ENCODE peak calls at places on chromosomes 7 and 10, in ten cellular contexts. One of them, this sample, is unnamed.

GRCh38 chr7:49418964-49419363 is 354.5 kb upstream of the VWC2 start:
- DNase-seq in type B pancreatic cell: no peak
- DNase-seq in astrocyte of the spinal cord: no peak
- DNase-seq in HL-60: no peak
- DNase-seq in osteocyte: no peak
- DNase-seq in K562: no peak
- DNase-seq in CD4-positive, alpha-beta T cell: no peak
- DNase-seq in ovary: no peak
- DNase-seq in lower lobe of right lung: no peak
- DNase-seq in heart left ventricle: no peak
- DNase-seq in this sample: no peak

GRCh38 chr10:14093735-14094484 is 236.8 kb downstream of the FRMD4A start:
- DNase-seq in osteocyte: no peak
- DNase-seq in astrocyte of the spinal cord: peak
- DNase-seq in HL-60: no peak
- DNase-seq in heart left ventricle: no peak
- DNase-seq in K562: no peak
- DNase-seq in lower lobe of right lung: no peak
- DNase-seq in type B pancreatic cell: no peak
- DNase-seq in ovary: no peak
- DNase-seq in CD4-positive, alpha-beta T cell: no peak
- DNase-seq in this sample: peak

GRCh38 chr7:103412151-103412550 is 33.9 kb downstream of the SLC26A5 start:
- DNase-seq in osteocyte: no peak
- DNase-seq in type B pancreatic cell: no peak
- DNase-seq in K562: no peak
- DNase-seq in lower lobe of right lung: no peak
- DNase-seq in heart left ventricle: no peak
- DNase-seq in astrocyte of the spinal cord: no peak
- DNase-seq in ovary: no peak
- DNase-seq in CD4-positive, alpha-beta T cell: no peak
- DNase-seq in HL-60: no peak
- DNase-seq in this sample: no peak

GRCh38 chr10:14162626-14163344 is 167.9 kb downstream of the FRMD4A start:
- DNase-seq in heart left ventricle: no peak
- DNase-seq in osteocyte: no peak
- DNase-seq in HL-60: no peak
- DNase-seq in type B pancreatic cell: no peak
- DNase-seq in lower lobe of right lung: no peak
- DNase-seq in CD4-positive, alpha-beta T cell: no peak
- DNase-seq in astrocyte of the spinal cord: no peak
- DNase-seq in ovary: no peak
- DNase-seq in K562: no peak
- DNase-seq in this sample: no peak

GRCh38 chr7:104156842-104157277 is 51.0 kb downstream of the ORC5 start:
- DNase-seq in heart left ventricle: no peak
- DNase-seq in K562: no peak
- DNase-seq in CD4-positive, alpha-beta T cell: no peak
- DNase-seq in ovary: no peak
- DNase-seq in astrocyte of the spinal cord: peak
- DNase-seq in HL-60: no peak
- DNase-seq in lower lobe of right lung: no peak
- DNase-seq in type B pancreatic cell: no peak
- DNase-seq in osteocyte: no peak
- DNase-seq in this sample: peak

GRCh38 chr10:96319754-96320514 is 15.7 kb downstream of the DNTT start:
- DNase-seq in CD4-positive, alpha-beta T cell: no peak
- DNase-seq in astrocyte of the spinal cord: no peak
- DNase-seq in K562: no peak
- DNase-seq in osteocyte: no peak
- DNase-seq in HL-60: no peak
- DNase-seq in heart left ventricle: no peak
- DNase-seq in lower lobe of right lung: no peak
- DNase-seq in type B pancreatic cell: no peak
- DNase-seq in ovary: no peak
- DNase-seq in this sample: no peak

GRCh38 chr10:22853906-22854447 is 73.9 kb upstream of the ARMC3 start:
- DNase-seq in HL-60: no peak
- DNase-seq in astrocyte of the spinal cord: peak
- DNase-seq in lower lobe of right lung: no peak
- DNase-seq in CD4-positive, alpha-beta T cell: no peak
- DNase-seq in type B pancreatic cell: no peak
- DNase-seq in osteocyte: no peak
- DNase-seq in K562: no peak
- DNase-seq in heart left ventricle: no peak
- DNase-seq in ovary: no peak
- DNase-seq in this sample: no peak

GRCh38 chr7:94277236-94277635 is 117.5 kb upstream of the COL1A2 start:
- DNase-seq in lower lobe of right lung: no peak
- DNase-seq in CD4-positive, alpha-beta T cell: no peak
- DNase-seq in astrocyte of the spinal cord: no peak
- DNase-seq in ovary: no peak
- DNase-seq in osteocyte: no peak
- DNase-seq in HL-60: no peak
- DNase-seq in type B pancreatic cell: no peak
- DNase-seq in K562: no peak
- DNase-seq in heart left ventricle: no peak
- DNase-seq in this sample: no peak

GRCh38 chr10:132848951-132849545 is 63.1 kb upstream of the NKX6-2 start:
- DNase-seq in lower lobe of right lung: no peak
- DNase-seq in heart left ventricle: peak
- DNase-seq in CD4-positive, alpha-beta T cell: no peak
- DNase-seq in type B pancreatic cell: peak
- DNase-seq in astrocyte of the spinal cord: no peak
- DNase-seq in osteocyte: peak
- DNase-seq in HL-60: no peak
- DNase-seq in K562: no peak
- DNase-seq in ovary: no peak
- DNase-seq in this sample: no peak

GRCh38 chr10:132849546-132850031 is 63.6 kb upstream of the NKX6-2 start:
- DNase-seq in astrocyte of the spinal cord: no peak
- DNase-seq in type B pancreatic cell: peak
- DNase-seq in osteocyte: peak
- DNase-seq in heart left ventricle: peak
- DNase-seq in ovary: no peak
- DNase-seq in K562: no peak
- DNase-seq in lower lobe of right lung: no peak
- DNase-seq in HL-60: no peak
- DNase-seq in CD4-positive, alpha-beta T cell: no peak
- DNase-seq in this sample: no peak

GRCh38 chr10:132851451-132851850 is 65.5 kb upstream of the NKX6-2 start:
- DNase-seq in CD4-positive, alpha-beta T cell: no peak
- DNase-seq in astrocyte of the spinal cord: no peak
- DNase-seq in lower lobe of right lung: no peak
- DNase-seq in K562: no peak
- DNase-seq in osteocyte: peak
- DNase-seq in HL-60: no peak
- DNase-seq in heart left ventricle: peak
- DNase-seq in ovary: no peak
- DNase-seq in type B pancreatic cell: peak
- DNase-seq in this sample: no peak

GRCh38 chr10:132850246-132850645 is 64.3 kb upstream of the NKX6-2 start:
- DNase-seq in astrocyte of the spinal cord: no peak
- DNase-seq in lower lobe of right lung: no peak
- DNase-seq in type B pancreatic cell: peak
- DNase-seq in ovary: no peak
- DNase-seq in K562: no peak
- DNase-seq in osteocyte: peak
- DNase-seq in CD4-positive, alpha-beta T cell: no peak
- DNase-seq in heart left ventricle: peak
- DNase-seq in HL-60: no peak
- DNase-seq in this sample: no peak

GRCh38 chr10:132850896-132851295 is 64.9 kb upstream of the NKX6-2 start:
- DNase-seq in K562: no peak
- DNase-seq in lower lobe of right lung: no peak
- DNase-seq in osteocyte: peak
- DNase-seq in type B pancreatic cell: peak
- DNase-seq in ovary: no peak
- DNase-seq in astrocyte of the spinal cord: no peak
- DNase-seq in HL-60: no peak
- DNase-seq in CD4-positive, alpha-beta T cell: no peak
- DNase-seq in heart left ventricle: peak
- DNase-seq in this sample: no peak
- TF ChIP-seq CTCF in K562: no peak
- TF ChIP-seq CTCF in lower lobe of right lung: no peak
- TF ChIP-seq CTCF in osteocyte: no peak
- TF ChIP-seq CTCF in type B pancreatic cell: no peak
- TF ChIP-seq CTCF in ovary: no peak
- TF ChIP-seq CTCF in astrocyte of the spinal cord: no peak
- TF ChIP-seq CTCF in HL-60: no peak
- TF ChIP-seq CTCF in CD4-positive, alpha-beta T cell: no peak
- TF ChIP-seq CTCF in heart left ventricle: no peak
- TF ChIP-seq CTCF in this sample: no peak

GRCh38 chr7:157762824-157763223 is 426.0 kb downstream of the DNAJB6 start:
- DNase-seq in astrocyte of the spinal cord: no peak
- DNase-seq in type B pancreatic cell: no peak
- DNase-seq in K562: no peak
- DNase-seq in osteocyte: no peak
- DNase-seq in lower lobe of right lung: peak
- DNase-seq in CD4-positive, alpha-beta T cell: no peak
- DNase-seq in ovary: no peak
- DNase-seq in HL-60: no peak
- DNase-seq in heart left ventricle: no peak
- DNase-seq in this sample: no peak

GRCh38 chr7:157757776-157758467 is 421.1 kb downstream of the DNAJB6 start:
- DNase-seq in type B pancreatic cell: no peak
- DNase-seq in CD4-positive, alpha-beta T cell: no peak
- DNase-seq in K562: no peak
- DNase-seq in osteocyte: no peak
- DNase-seq in ovary: no peak
- DNase-seq in heart left ventricle: no peak
- DNase-seq in lower lobe of right lung: no peak
- DNase-seq in astrocyte of the spinal cord: no peak
- DNase-seq in HL-60: no peak
- DNase-seq in this sample: no peak

GRCh38 chr7:157759246-157759805 is 422.5 kb downstream of the DNAJB6 start:
- DNase-seq in CD4-positive, alpha-beta T cell: no peak
- DNase-seq in ovary: no peak
- DNase-seq in astrocyte of the spinal cord: no peak
- DNase-seq in HL-60: no peak
- DNase-seq in heart left ventricle: no peak
- DNase-seq in type B pancreatic cell: no peak
- DNase-seq in osteocyte: no peak
- DNase-seq in lower lobe of right lung: peak
- DNase-seq in K562: no peak
- DNase-seq in this sample: no peak

GRCh38 chr7:157758468-157759245 is 421.9 kb downstream of the DNAJB6 start:
- DNase-seq in type B pancreatic cell: no peak
- DNase-seq in lower lobe of right lung: no peak
- DNase-seq in astrocyte of the spinal cord: no peak
- DNase-seq in heart left ventricle: no peak
- DNase-seq in HL-60: no peak
- DNase-seq in K562: no peak
- DNase-seq in osteocyte: no peak
- DNase-seq in ovary: no peak
- DNase-seq in CD4-positive, alpha-beta T cell: no peak
- DNase-seq in this sample: no peak

DNA sequence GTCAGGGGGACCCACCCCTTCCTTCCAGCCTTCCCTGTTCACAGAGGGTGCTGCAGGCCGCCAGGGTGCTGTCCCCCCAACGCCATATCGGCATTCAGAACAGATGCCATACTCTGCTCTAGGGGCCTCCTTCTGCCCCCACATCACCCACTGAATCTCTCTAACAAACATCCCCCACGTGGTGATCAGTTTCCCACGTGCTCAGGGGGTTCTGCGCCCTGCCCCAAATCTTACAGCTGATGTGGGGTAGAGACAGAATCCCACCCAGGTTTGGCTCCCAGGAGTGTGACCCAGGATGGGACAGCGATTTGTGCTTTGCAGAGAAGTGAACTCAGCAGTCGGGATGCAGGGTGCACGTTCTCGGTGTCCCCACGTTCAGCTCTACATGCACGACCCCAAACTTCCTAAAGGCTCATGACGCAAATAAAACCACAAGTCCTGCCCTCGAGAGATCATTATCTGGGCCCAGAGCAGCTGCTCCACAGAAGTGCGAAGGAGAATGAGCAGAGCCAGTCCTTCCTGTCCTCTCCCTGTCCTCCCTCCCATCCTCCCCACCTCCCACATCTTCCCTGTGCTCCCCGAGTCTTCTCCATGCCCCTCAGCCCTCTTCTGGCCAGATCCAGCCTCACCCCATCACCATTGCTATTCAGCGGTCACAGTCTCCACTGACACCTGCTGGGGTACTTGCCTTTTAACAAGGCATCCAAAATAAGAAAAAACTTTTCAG is 423.4 kb downstream of the DNAJB6 start:
- DNase-seq in astrocyte of the spinal cord: no peak
- DNase-seq in HL-60: no peak
- DNase-seq in K562: no peak
- DNase-seq in osteocyte: no peak
- DNase-seq in heart left ventricle: no peak
- DNase-seq in lower lobe of right lung: no peak
- DNase-seq in CD4-positive, alpha-beta T cell: no peak
- DNase-seq in ovary: no peak
- DNase-seq in type B pancreatic cell: no peak
- DNase-seq in this sample: no peak
- TF ChIP-seq CTCF in astrocyte of the spinal cord: no peak
- TF ChIP-seq CTCF in HL-60: no peak
- TF ChIP-seq CTCF in K562: peak
- TF ChIP-seq CTCF in osteocyte: no peak
- TF ChIP-seq CTCF in heart left ventricle: no peak
- TF ChIP-seq CTCF in lower lobe of right lung: no peak
- TF ChIP-seq CTCF in CD4-positive, alpha-beta T cell: peak
- TF ChIP-seq CTCF in ovary: no peak
- TF ChIP-seq CTCF in type B pancreatic cell: no peak
- TF ChIP-seq CTCF in this sample: no peak

DNA sequence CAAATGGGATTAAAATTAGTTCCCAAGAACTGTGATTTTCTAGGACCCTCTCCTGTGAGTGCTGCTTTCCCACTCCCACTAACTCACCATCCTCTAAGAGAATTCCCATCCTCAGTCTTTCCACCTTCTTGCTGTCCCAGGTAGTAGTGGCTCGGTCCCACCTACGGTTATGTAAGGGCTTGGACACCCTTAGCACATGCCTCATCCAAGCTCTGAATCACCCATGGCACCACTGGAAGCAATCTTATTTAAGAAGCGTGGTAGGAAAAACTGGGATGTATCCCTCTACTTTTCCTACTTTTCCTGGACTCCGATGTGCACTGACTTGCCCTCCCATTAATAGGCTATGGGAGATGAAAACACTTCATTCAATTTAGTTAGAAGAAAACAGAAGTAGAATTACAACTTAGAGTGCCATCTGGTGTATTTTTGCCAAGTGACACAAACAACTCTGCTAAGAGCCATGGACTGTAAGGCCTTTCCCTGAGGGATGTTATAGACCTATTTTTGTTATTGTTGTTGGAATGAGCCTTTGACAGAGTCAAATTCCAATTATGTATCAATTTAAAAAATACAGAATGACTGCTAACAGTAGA is 13.7 kb upstream of the ANKRD22 start:
- DNase-seq in type B pancreatic cell: no peak
- DNase-seq in heart left ventricle: no peak
- DNase-seq in HL-60: no peak
- DNase-seq in K562: no peak
- DNase-seq in CD4-positive, alpha-beta T cell: no peak
- DNase-seq in osteocyte: no peak
- DNase-seq in astrocyte of the spinal cord: peak
- DNase-seq in lower lobe of right lung: no peak
- DNase-seq in ovary: no peak
- DNase-seq in this sample: no peak
- TF ChIP-seq CTCF in type B pancreatic cell: no peak
- TF ChIP-seq CTCF in heart left ventricle: no peak
- TF ChIP-seq CTCF in HL-60: no peak
- TF ChIP-seq CTCF in K562: no peak
- TF ChIP-seq CTCF in CD4-positive, alpha-beta T cell: peak
- TF ChIP-seq CTCF in osteocyte: peak
- TF ChIP-seq CTCF in astrocyte of the spinal cord: no peak
- TF ChIP-seq CTCF in lower lobe of right lung: no peak
- TF ChIP-seq CTCF in ovary: no peak
- TF ChIP-seq CTCF in this sample: peak

GRCh38 chr10:129854796-129855705 is 109.0 kb downstream of the EBF3 start:
- DNase-seq in osteocyte: no peak
- DNase-seq in type B pancreatic cell: no peak
- DNase-seq in HL-60: no peak
- DNase-seq in ovary: no peak
- DNase-seq in K562: no peak
- DNase-seq in CD4-positive, alpha-beta T cell: no peak
- DNase-seq in astrocyte of the spinal cord: no peak
- DNase-seq in heart left ventricle: no peak
- DNase-seq in lower lobe of right lung: no peak
- DNase-seq in this sample: no peak

GRCh38 chr10:129852829-129853228 is 111.2 kb downstream of the EBF3 start:
- DNase-seq in CD4-positive, alpha-beta T cell: no peak
- DNase-seq in HL-60: no peak
- DNase-seq in lower lobe of right lung: no peak
- DNase-seq in heart left ventricle: no peak
- DNase-seq in K562: no peak
- DNase-seq in ovary: no peak
- DNase-seq in osteocyte: no peak
- DNase-seq in astrocyte of the spinal cord: no peak
- DNase-seq in type B pancreatic cell: no peak
- DNase-seq in this sample: no peak

GRCh38 chr10:129854181-129854580 is 109.9 kb downstream of the EBF3 start:
- DNase-seq in heart left ventricle: no peak
- DNase-seq in K562: no peak
- DNase-seq in astrocyte of the spinal cord: no peak
- DNase-seq in lower lobe of right lung: no peak
- DNase-seq in CD4-positive, alpha-beta T cell: no peak
- DNase-seq in osteocyte: no peak
- DNase-seq in HL-60: no peak
- DNase-seq in type B pancreatic cell: no peak
- DNase-seq in ovary: no peak
- DNase-seq in this sample: no peak

GRCh38 chr10:129851941-129852650 is 112.0 kb downstream of the EBF3 start:
- DNase-seq in osteocyte: no peak
- DNase-seq in heart left ventricle: no peak
- DNase-seq in CD4-positive, alpha-beta T cell: no peak
- DNase-seq in ovary: no peak
- DNase-seq in HL-60: no peak
- DNase-seq in lower lobe of right lung: no peak
- DNase-seq in type B pancreatic cell: no peak
- DNase-seq in K562: no peak
- DNase-seq in astrocyte of the spinal cord: no peak
- DNase-seq in this sample: no peak

GRCh38 chr10:129853236-129853946 is 110.7 kb downstream of the EBF3 start:
- DNase-seq in osteocyte: no peak
- DNase-seq in lower lobe of right lung: no peak
- DNase-seq in ovary: no peak
- DNase-seq in HL-60: no peak
- DNase-seq in astrocyte of the spinal cord: no peak
- DNase-seq in K562: no peak
- DNase-seq in type B pancreatic cell: no peak
- DNase-seq in heart left ventricle: no peak
- DNase-seq in CD4-positive, alpha-beta T cell: no peak
- DNase-seq in this sample: no peak
- TF ChIP-seq CTCF in osteocyte: peak
- TF ChIP-seq CTCF in lower lobe of right lung: peak
- TF ChIP-seq CTCF in ovary: no peak
- TF ChIP-seq CTCF in HL-60: peak
- TF ChIP-seq CTCF in astrocyte of the spinal cord: peak
- TF ChIP-seq CTCF in K562: no peak
- TF ChIP-seq CTCF in type B pancreatic cell: peak
- TF ChIP-seq CTCF in heart left ventricle: peak
- TF ChIP-seq CTCF in CD4-positive, alpha-beta T cell: no peak
- TF ChIP-seq CTCF in this sample: peak

This sample was measured in GM20000.